ENCODE peak calls at places on chromosomes 2 and 18, in five cellular contexts. I is HepG2, L is mammary epithelial cell, S is omental fat pad, U is astrocyte. B is an unnamed sample.

GRCh38 chr2:234164499-234165409 is 114.3 kb downstream of the SPP2 start:
- DNase-seq in U (no peak), I (no peak), L (no peak), S (no peak), B (peak)

GRCh38 chr2:96926791-96927190 is 56.9 kb upstream of the SEMA4C start:
- DNase-seq in L (no peak), S (no peak), I (no peak), U (no peak), B (no peak)

GRCh38 chr2:159442159-159442852 is 155.8 kb upstream of the WDSUB1 start:
- DNase-seq in S (no peak), U (no peak), L (no peak), I (no peak), B (no peak)

GRCh38 chr2:44798139-44798659 is 143.3 kb upstream of the SIX3 start:
- DNase-seq in I (no peak), U (no peak), L (no peak), S (no peak), B (no peak)

GRCh38 chr2:95051636-95052035 is 26.1 kb downstream of the MAL start:
- DNase-seq in U (no peak), I (no peak), S (no peak), L (no peak), B (no peak)

GRCh38 chr2:241190291-241190981 is 2.0 kb downstream of the ANO7 start:
- DNase-seq in U (no peak), I (peak), S (no peak), L (no peak), B (no peak)

GRCh38 chr2:105526000-105526925 is 127.4 kb upstream of the FHL2 start:
- DNase-seq in U (no peak), I (no peak), L (no peak), S (no peak), B (no peak)

GRCh38 chr2:114010001-114010400 is 120.1 kb downstream of the ACTR3 start:
- DNase-seq in I (no peak), S (no peak), L (peak), U (no peak), B (no peak)

GRCh38 chr2:167972746-167973145 is 274.6 kb downstream of the STK39 start:
- DNase-seq in S (no peak), I (no peak), U (no peak), L (no peak), B (no peak)

GRCh38 chr18:69686861-69687260 is 260.8 kb downstream of the CD226 start:
- DNase-seq in L (no peak), U (no peak), I (no peak), S (no peak), B (no peak)

GRCh38 chr18:12460874-12461273 is 53.1 kb downstream of the PRELID3A start:
- DNase-seq in L (no peak), U (no peak), I (peak), S (no peak), B (no peak)

GRCh38 chr18:24683965-24684364 is 223.5 kb downstream of the HRH4 start:
- DNase-seq in S (no peak), U (no peak), I (no peak), L (peak), B (no peak)

GRCh38 chr2:150483532-150483931 is 3.9 kb downstream of the RND3 start:
- DNase-seq in S (no peak), I (no peak), U (no peak), L (no peak), B (no peak)

GRCh38 chr2:145715601-145716000 is 1195.7 kb upstream of the ZEB2 start:
- DNase-seq in L (peak), S (no peak), U (peak), I (no peak), B (no peak)

GRCh38 chr2:174634130-174635014 is 36.8 kb upstream of the WIPF1 start:
- DNase-seq in S (no peak), U (no peak), L (no peak), I (no peak), B (peak)

GRCh38 chr2:3105814-3106569 is 271.6 kb downstream of the EIPR1 start:
- DNase-seq in S (no peak), L (no peak), I (no peak), U (no peak), B (no peak)

GRCh38 chr18:13973061-13973460 is 57.7 kb upstream of the MC2R start:
- DNase-seq in U (no peak), L (no peak), I (no peak), S (no peak), B (no peak)

GRCh38 chr2:120104002-120104467 is 91.2 kb downstream of the EPB41L5 start:
- DNase-seq in S (no peak), I (no peak), L (peak), U (peak), B (no peak)

GRCh38 chr2:184599875-184600227 is 1.5 kb downstream of the ZNF804A start:
- DNase-seq in U (peak), L (no peak), I (no peak), S (no peak), B (no peak)

GRCh38 chr2:42361728-42362298 is 796 bp upstream of the COX7A2L start:
- DNase-seq in I (no peak), L (no peak), U (no peak), S (no peak), B (no peak)

GRCh38 chr18:63446266-63446665 is 24.0 kb upstream of the VPS4B start:
- DNase-seq in U (no peak), I (no peak), S (no peak), L (no peak), B (no peak)

GRCh38 chr2:66962625-66963207 is 434.4 kb upstream of the ETAA1 start:
- DNase-seq in L (no peak), S (no peak), U (peak), I (no peak), B (no peak)

GRCh38 chr2:232963913-232964312 is 49.1 kb downstream of the NGEF start:
- DNase-seq in S (no peak), I (no peak), U (no peak), L (no peak), B (no peak)

GRCh38 chr18:49907346-49907929 is 94.1 kb upstream of the ACAA2 start:
- DNase-seq in S (no peak), I (peak), L (no peak), U (peak), B (no peak)

GRCh38 chr18:13810950-13811485 is 12.9 kb upstream of the MC5R start:
- DNase-seq in I (no peak), U (no peak), L (no peak), S (no peak), B (no peak)

GRCh38 chr2:191910518-191910917 is 63.6 kb upstream of the CAVIN2 start:
- DNase-seq in U (peak), S (no peak), I (no peak), L (peak), B (no peak)

GRCh38 chr2:44522846-44523245 is 161.1 kb downstream of the CAMKMT start:
- DNase-seq in L (no peak), S (no peak), U (no peak), I (no peak), B (no peak)

GRCh38 chr2:113834057-113834720 is 55.7 kb upstream of the ACTR3 start:
- DNase-seq in U (no peak), L (no peak), S (no peak), I (no peak), B (no peak)

GRCh38 chr2:222241054-222241453 is 57.7 kb downstream of the PAX3 start:
- DNase-seq in U (no peak), L (no peak), S (no peak), I (no peak), B (no peak)

GRCh38 chr18:44816449-44816848 is 135.8 kb downstream of the SETBP1 start:
- DNase-seq in U (no peak), I (no peak), S (no peak), L (no peak), B (no peak)

GRCh38 chr18:10241571-10241970 is 212.9 kb upstream of the APCDD1 start:
- DNase-seq in U (no peak), S (no peak), L (no peak), I (no peak), B (no peak)

GRCh38 chr2:220279840-220280239 is 652.4 kb downstream of the SLC4A3 start:
- DNase-seq in L (peak), U (peak), S (no peak), I (no peak), B (no peak)

GRCh38 chr2:240277073-240277806 is 136.8 kb upstream of the OTOS start:
- DNase-seq in S (no peak), U (peak), L (peak), I (no peak), B (no peak)

GRCh38 chr2:232449964-232450363 is 6.0 kb upstream of the ALPI start:
- DNase-seq in L (no peak), S (no peak), U (no peak), I (no peak), B (no peak)

GRCh38 chr2:120761164-120761861 is 25.6 kb downstream of the GLI2 start:
- DNase-seq in L (no peak), I (no peak), S (no peak), U (no peak), B (no peak)

GRCh38 chr2:23330214-23330613 is 54.8 kb upstream of the KLHL29 start:
- DNase-seq in I (no peak), L (no peak), S (no peak), U (no peak), B (no peak)
- TF ChIP-seq CTCF in I (peak), L (no peak), S (no peak), U (no peak), B (no peak)

DNA sequence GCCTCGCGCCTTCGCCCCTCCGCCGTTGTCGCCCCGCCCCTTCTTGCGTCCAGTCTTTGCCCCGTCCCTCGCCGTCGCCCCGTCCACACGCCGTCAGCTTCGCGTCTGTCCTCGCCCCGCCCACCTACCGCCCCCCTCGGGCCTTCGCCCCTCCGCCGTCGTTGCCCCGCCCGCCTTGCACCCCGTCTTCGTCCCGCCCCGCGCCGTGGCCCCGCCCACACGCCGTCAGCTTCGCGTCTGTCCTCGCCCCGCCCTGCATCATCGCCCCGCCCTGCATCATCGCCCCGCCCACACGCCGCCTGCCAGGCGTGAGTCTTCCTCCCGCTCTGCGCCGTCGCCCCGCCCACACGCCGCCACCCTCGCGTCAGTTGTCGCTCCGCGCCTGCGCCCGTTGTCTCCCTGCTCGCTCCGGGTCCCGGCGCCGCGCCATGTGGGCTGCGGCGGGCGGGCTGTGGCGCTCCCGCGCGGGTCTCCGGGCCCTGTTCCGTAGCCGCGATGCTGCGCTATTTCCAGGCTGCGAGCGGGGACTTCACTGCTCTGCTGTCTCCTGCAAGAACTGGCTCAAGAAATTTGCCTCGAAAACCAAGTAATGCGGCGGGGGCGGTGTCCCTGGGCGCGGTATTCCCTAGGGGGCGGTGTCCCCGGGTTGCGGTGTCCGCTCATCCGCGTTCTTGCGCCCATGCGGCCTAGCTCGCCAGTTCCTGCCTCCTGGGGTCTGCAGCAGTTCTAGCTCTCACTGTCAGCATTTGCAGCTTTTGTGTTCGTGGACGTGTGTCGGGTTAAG is at the start of gene RBFA:
- DNase-seq in S (peak), U (peak), L (peak), I (peak), B (peak)
- TF ChIP-seq CTCF in S (no peak), U (no peak), L (no peak), I (peak), B (peak)

DNA sequence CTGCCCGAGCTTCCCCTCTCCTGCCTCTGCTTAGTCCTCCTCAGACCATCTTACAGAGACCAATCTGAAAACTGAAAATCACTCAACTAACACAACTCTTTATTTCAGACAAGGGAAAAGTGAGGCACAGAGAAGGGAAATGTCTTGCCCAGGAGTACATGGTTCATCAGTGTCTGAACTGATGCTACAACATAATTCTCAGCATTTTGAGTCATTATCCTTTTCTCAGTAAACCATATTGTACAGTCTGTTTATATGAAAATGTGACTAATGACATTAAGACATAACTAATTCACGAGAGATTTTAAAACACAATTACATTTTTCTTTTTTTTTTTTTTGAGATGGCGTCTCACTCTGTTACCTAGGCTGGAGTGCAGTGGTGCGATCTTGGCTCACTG is 62.7 kb downstream of the ITSN2 start:
- DNase-seq in I (no peak), S (no peak), L (no peak), U (no peak), B (no peak)
- TF ChIP-seq CTCF in I (no peak), S (no peak), L (no peak), U (no peak), B (no peak)

DNA sequence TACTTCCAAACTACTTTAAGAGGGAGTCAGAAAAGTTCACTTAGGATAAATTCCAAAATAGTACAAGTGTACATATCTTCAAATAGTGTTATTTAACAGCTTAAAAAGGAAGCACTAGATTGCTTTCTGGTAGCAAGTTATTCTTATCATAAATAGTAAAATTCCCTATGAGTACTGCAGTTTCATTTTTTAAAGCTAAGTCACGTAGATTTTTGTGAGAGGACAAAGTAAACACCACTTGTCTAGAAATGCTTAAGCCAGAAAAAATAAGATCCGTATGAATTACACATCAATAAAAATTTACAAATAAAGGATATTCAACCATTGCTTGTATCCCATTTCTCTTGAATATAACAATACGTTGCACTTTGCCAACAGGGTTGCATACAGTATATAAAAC is 19.2 kb downstream of the HNRNPLL start:
- DNase-seq in U (no peak), S (no peak), L (no peak), I (no peak), B (no peak)
- TF ChIP-seq CTCF in U (no peak), S (no peak), L (no peak), I (no peak), B (no peak)

B was measured in CD4-positive, alpha-beta T cell.